ENCODE peak calls at places on chromosome 21, in eight cellular contexts. W is caudate nucleus, E is GM10248, X is HS-27A, I is body of pancreas, R is Calu3, F is A549, M is Caki2. A is an unnamed sample.

GRCh38 chr21:33479679-33480480 is at the start of gene TMEM50B:
- DNase-seq in W (peak), E (peak), X (peak), I (peak), R (peak), F (peak), M (peak), A (peak)

GRCh38 chr21:31354604-31355443 is 10.8 kb upstream of the TIAM1 start:
- DNase-seq in W (peak), E (no peak), X (peak), I (no peak), R (peak), F (peak), M (peak), A (no peak)

GRCh38 chr21:41779659-41780058 is 12.8 kb upstream of the RIPK4 start:
- DNase-seq in W (no peak), E (no peak), X (no peak), I (no peak), R (no peak), F (no peak), M (no peak), A (no peak)

GRCh38 chr21:45592208-45592619 is 50.0 kb upstream of the SLC19A1 start:
- DNase-seq in W (no peak), E (peak), X (no peak), I (peak), R (no peak), F (no peak), M (no peak), A (no peak)

GRCh38 chr21:45516671-45517151 is 25.5 kb downstream of the SLC19A1 start:
- DNase-seq in W (no peak), E (no peak), X (no peak), I (no peak), R (no peak), F (no peak), M (no peak), A (no peak)

GRCh38 chr21:38027901-38028300 is 111.6 kb upstream of the KCNJ6 start:
- DNase-seq in W (no peak), E (no peak), X (no peak), I (no peak), R (no peak), F (peak), M (peak), A (no peak)

GRCh38 chr21:41143596-41144325 is 24.2 kb upstream of the BACE2 start:
- DNase-seq in W (no peak), E (no peak), X (no peak), I (no peak), R (no peak), F (no peak), M (no peak), A (no peak)

GRCh38 chr21:31180256-31181088 is 142.2 kb upstream of the KRTAP19-8 start:
- DNase-seq in W (no peak), E (peak), X (peak), I (no peak), R (peak), F (peak), M (no peak), A (no peak)

GRCh38 chr21:16124397-16125130 is 394.8 kb downstream of the USP25 start:
- DNase-seq in W (no peak), E (no peak), X (peak), I (no peak), R (no peak), F (peak), M (no peak), A (no peak)

GRCh38 chr21:44800971-44801467 is 601 bp downstream of the UBE2G2 start:
- DNase-seq in W (no peak), E (peak), X (no peak), I (no peak), R (no peak), F (peak), M (peak), A (no peak)

GRCh38 chr21:31576428-31576827 is 83.1 kb upstream of the SOD1 start:
- DNase-seq in W (no peak), E (no peak), X (no peak), I (no peak), R (no peak), F (no peak), M (peak), A (no peak)

GRCh38 chr21:39381009-39381408 is 32.1 kb upstream of the HMGN1 start:
- DNase-seq in W (no peak), E (no peak), X (no peak), I (no peak), R (no peak), F (peak), M (peak), A (no peak)

GRCh38 chr21:31252091-31252490 is 92.0 kb downstream of the TIAM1 start:
- DNase-seq in W (no peak), E (no peak), X (no peak), I (no peak), R (no peak), F (no peak), M (no peak), A (peak)

GRCh38 chr21:26800455-26801454 is 44.5 kb downstream of the ADAMTS1 start:
- DNase-seq in W (no peak), E (no peak), X (no peak), I (no peak), R (no peak), F (no peak), M (no peak), A (no peak)

GRCh38 chr21:41764558-41765392 is 2.1 kb downstream of the RIPK4 start:
- DNase-seq in W (no peak), E (no peak), X (no peak), I (peak), R (peak), F (peak), M (peak), A (no peak)

GRCh38 chr21:36887983-36888382 is 78.5 kb downstream of the HLCS start:
- DNase-seq in W (no peak), E (no peak), X (no peak), I (no peak), R (no peak), F (no peak), M (no peak), A (no peak)

GRCh38 chr21:33924766-33925100 is 9.1 kb upstream of the ATP5PO start:
- DNase-seq in W (no peak), E (no peak), X (no peak), I (no peak), R (peak), F (no peak), M (peak), A (peak)

GRCh38 chr21:31493350-31493880 is 149.4 kb upstream of the TIAM1 start:
- DNase-seq in W (no peak), E (no peak), X (no peak), I (no peak), R (no peak), F (no peak), M (no peak), A (no peak)

GRCh38 chr21:33761104-33762036 is 119.1 kb downstream of the ITSN1 start:
- DNase-seq in W (no peak), E (no peak), X (peak), I (no peak), R (peak), F (peak), M (peak), A (no peak)

GRCh38 chr21:29299906-29300546 is 1.3 kb downstream of the BACH1 start:
- DNase-seq in W (peak), E (peak), X (peak), I (peak), R (peak), F (peak), M (peak), A (no peak)

GRCh38 chr21:37032877-37033471 is 26.5 kb downstream of the RIPPLY3 start:
- DNase-seq in W (no peak), E (no peak), X (no peak), I (no peak), R (peak), F (peak), M (peak), A (no peak)

GRCh38 chr21:25916226-25916625 is 181.5 kb downstream of the GABPA start:
- DNase-seq in W (no peak), E (no peak), X (no peak), I (no peak), R (no peak), F (no peak), M (no peak), A (no peak)

GRCh38 chr21:26112979-26113378 is 57.6 kb downstream of the APP start:
- DNase-seq in W (no peak), E (no peak), X (no peak), I (peak), R (no peak), F (no peak), M (no peak), A (no peak)

GRCh38 chr21:46173573-46173972 is 10.7 kb downstream of the SPATC1L start:
- DNase-seq in W (no peak), E (no peak), X (no peak), I (no peak), R (no peak), F (no peak), M (no peak), A (no peak)

GRCh38 chr21:26130249-26130896 is 40.2 kb downstream of the APP start:
- DNase-seq in W (no peak), E (no peak), X (no peak), I (no peak), R (no peak), F (no peak), M (no peak), A (no peak)

GRCh38 chr21:45990741-45991605 is 9.4 kb downstream of the COL6A1 start:
- DNase-seq in W (no peak), E (no peak), X (no peak), I (no peak), R (no peak), F (no peak), M (no peak), A (no peak)

GRCh38 chr21:45178971-45179370 is 104.6 kb downstream of the ADARB1 start:
- DNase-seq in W (no peak), E (no peak), X (no peak), I (no peak), R (no peak), F (no peak), M (no peak), A (no peak)

GRCh38 chr21:36917487-36918158 is 48.8 kb downstream of the HLCS start:
- DNase-seq in W (peak), E (no peak), X (no peak), I (peak), R (peak), F (peak), M (peak), A (no peak)

GRCh38 chr21:17921579-17922530 is 102.7 kb upstream of the C21orf91 start:
- DNase-seq in W (no peak), E (no peak), X (peak), I (no peak), R (no peak), F (no peak), M (no peak), A (no peak)

GRCh38 chr21:18382141-18382540 is 21.4 kb downstream of the TMPRSS15 start:
- DNase-seq in W (no peak), E (no peak), X (no peak), I (no peak), R (no peak), F (no peak), M (no peak), A (no peak)

GRCh38 chr21:42939581-42940413 is 14.4 kb upstream of the ERVH48-1 start:
- DNase-seq in W (peak), E (no peak), X (peak), I (peak), R (peak), F (peak), M (peak), A (peak)

GRCh38 chr21:30138483-30138882 is 28.1 kb downstream of the CLDN17 start:
- DNase-seq in W (no peak), E (no peak), X (no peak), I (no peak), R (no peak), F (no peak), M (no peak), A (no peak)

A was measured in C1 segment of cervical spinal cord.